ENCODE peak calls at places on chromosomes 6 and 20, in six cellular contexts. L is dorsolateral prefrontal cortex, V is H7, X is AG10803, U is heart left ventricle, I is neural progenitor cell. K is an unnamed sample.
A peak's percentile ranks its signal among the peaks of the same experiment; 100 is the strongest.

GRCh38 chr6:134918418-134918961 is 31.4 kb downstream of the ALDH8A1 start:
- DNase-seq in L (no peak), V (no peak), X (no peak), U (no peak), I (no peak), K (no peak)

GRCh38 chr6:164832410-164832809 is 477.0 kb downstream of the C6orf118 start:
- DNase-seq in L (peak; percentile 53), V (no peak), X (no peak), U (no peak), I (no peak), K (no peak)

GRCh38 chr6:132818404-132819359 is 4.3 kb downstream of the RPS12 start:
- DNase-seq in L (no peak), V (no peak), X (peak; percentile 62), U (no peak), I (no peak), K (no peak)

GRCh38 chr6:4805553-4806307 is 29.5 kb downstream of the CDYL start:
- DNase-seq in L (peak; percentile 77), V (peak; percentile 67), X (peak; percentile 34), U (no peak), I (peak; percentile 79), K (peak; percentile 24)

GRCh38 chr20:24102290-24102689 is 113.7 kb upstream of the GGTLC1 start:
- DNase-seq in L (no peak), V (peak; percentile 59), X (no peak), U (no peak), I (peak; percentile 56), K (no peak)

GRCh38 chr6:151763938-151764680 is 43.4 kb upstream of the ESR1 start:
- DNase-seq in L (peak; percentile 80), V (peak; percentile 80), X (peak; percentile 88), U (peak; percentile 93), I (peak; percentile 90), K (peak; percentile 51)

GRCh38 chr6:158047120-158047518 is 65.5 kb downstream of the SYNJ2 start:
- DNase-seq in L (peak; percentile 63), V (no peak), X (peak; percentile 89), U (peak; percentile 55), I (no peak), K (no peak)

GRCh38 chr6:15265787-15266186 is 19.9 kb downstream of the JARID2 start:
- DNase-seq in L (no peak), V (no peak), X (no peak), U (no peak), I (no peak), K (no peak)

GRCh38 chr6:68049562-68049961 is 585.5 kb upstream of the ADGRB3 start:
- DNase-seq in L (no peak), V (no peak), X (no peak), U (no peak), I (no peak), K (no peak)

GRCh38 chr6:131524695-131525336 is 48.2 kb upstream of the ARG1 start:
- DNase-seq in L (no peak), V (no peak), X (no peak), U (no peak), I (no peak), K (no peak)

GRCh38 chr20:39857188-39857587 is 831.8 kb downstream of the MAFB start:
- DNase-seq in L (no peak), V (no peak), X (no peak), U (no peak), I (no peak), K (no peak)

GRCh38 chr20:617934-618690 is 8.0 kb upstream of the TCF15 start:
- DNase-seq in L (no peak), V (no peak), X (no peak), U (no peak), I (no peak), K (no peak)

GRCh38 chr6:74568851-74569250 is 637.0 kb downstream of the COL12A1 start:
- DNase-seq in L (no peak), V (no peak), X (peak; percentile 24), U (no peak), I (no peak), K (peak; percentile 51)

GRCh38 chr6:38580030-38580429 is 59.7 kb downstream of the BTBD9 start:
- DNase-seq in L (no peak), V (no peak), X (no peak), U (no peak), I (no peak), K (no peak)

GRCh38 chr20:48295966-48296421 is 510.7 kb upstream of the SULF2 start:
- DNase-seq in L (peak; percentile 64), V (no peak), X (peak; percentile 82), U (no peak), I (peak; percentile 22), K (no peak)

GRCh38 chr6:119110601-119111548 is 32.4 kb upstream of the FAM184A start:
- DNase-seq in L (peak; percentile 28), V (peak; percentile 32), X (peak; percentile 52), U (no peak), I (peak; percentile 36), K (no peak)

GRCh38 chr20:41133709-41134361 is 3.5 kb upstream of the PLCG1 start:
- DNase-seq in L (peak; percentile 64), V (no peak), X (no peak), U (no peak), I (no peak), K (no peak)

GRCh38 chr6:33343953-33344611 is 26.5 kb upstream of the ZBTB22 start:
- DNase-seq in L (no peak), V (no peak), X (no peak), U (no peak), I (no peak), K (no peak)

GRCh38 chr6:162363757-162364156 is 363.8 kb downstream of the PRKN start:
- DNase-seq in L (no peak), V (no peak), X (no peak), U (no peak), I (peak; percentile 41), K (no peak)

GRCh38 chr6:77906070-77906469 is 253.2 kb downstream of the MEI4 start:
- DNase-seq in L (no peak), V (no peak), X (no peak), U (no peak), I (no peak), K (no peak)

GRCh38 chr6:150175611-150176151 is 32.8 kb downstream of the PPP1R14C start:
- DNase-seq in L (no peak), V (no peak), X (no peak), U (no peak), I (no peak), K (no peak)
- H3K4me3 ChIP-seq in L (no peak overlapping the region), V (no peak overlapping the region), X (no peak overlapping the region), U (no peak overlapping the region), I (no peak overlapping the region), K (no peak overlapping the region)

GRCh38 chr20:47263080-47263479 is 93.4 kb downstream of the ZMYND8 start:
- DNase-seq in L (no peak), V (no peak), X (no peak), U (no peak), I (no peak), K (no peak)

GRCh38 chr20:47263502-47264084 is 92.9 kb downstream of the ZMYND8 start:
- DNase-seq in L (no peak), V (no peak), X (peak; percentile 38), U (no peak), I (no peak), K (no peak)

GRCh38 chr20:47262365-47263013 is 94.0 kb downstream of the ZMYND8 start:
- DNase-seq in L (no peak), V (no peak), X (peak; percentile 28), U (no peak), I (no peak), K (no peak)

GRCh38 chr20:47258745-47259695 is 97.5 kb downstream of the ZMYND8 start:
- DNase-seq in L (peak; percentile 40), V (no peak), X (peak; percentile 34), U (no peak), I (no peak), K (no peak)

DNA sequence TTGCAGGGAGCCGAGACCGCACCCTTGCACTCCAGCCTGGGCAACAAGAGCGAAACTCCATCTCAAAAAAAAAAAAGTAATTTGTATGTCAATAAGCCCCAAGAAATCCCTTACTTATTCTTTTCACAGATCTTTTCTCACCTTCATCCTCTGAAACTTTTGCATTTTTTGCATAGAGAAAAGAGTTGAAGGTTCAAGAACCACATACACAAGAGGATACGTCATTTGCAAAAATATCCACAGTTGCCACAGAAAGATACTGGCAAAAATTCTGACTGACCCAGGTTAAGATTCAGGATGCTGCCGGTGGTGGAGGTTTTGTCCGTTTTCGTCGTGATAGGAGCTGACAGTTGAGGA is 94.5 kb downstream of the ZMYND8 start:
- DNase-seq in L (no peak), V (no peak), X (no peak), U (no peak), I (no peak), K (no peak)
- H3K4me3 ChIP-seq in L (no peak overlapping the region), V (no peak overlapping the region), X (no peak overlapping the region), U (no peak overlapping the region), I (no peak overlapping the region), K (no peak overlapping the region)

GRCh38 chr6:36769676-36770499 is 69.4 kb downstream of the CPNE5 start:
- DNase-seq in L (no peak), V (no peak), X (peak; percentile 75), U (peak; percentile 56), I (no peak), K (no peak)

GRCh38 chr6:36765190-36765941 is 67.7 kb downstream of the RAB44 start:
- DNase-seq in L (no peak), V (peak; percentile 53), X (no peak), U (peak; percentile 53), I (no peak), K (no peak)

GRCh38 chr6:36766649-36766945 is 69.0 kb downstream of the RAB44 start:
- DNase-seq in L (no peak), V (no peak), X (no peak), U (no peak), I (no peak), K (no peak)

GRCh38 chr6:36769161-36769675 is 70.0 kb downstream of the CPNE5 start:
- DNase-seq in L (no peak), V (no peak), X (no peak), U (peak; percentile 55), I (peak; percentile 34), K (no peak)

DNA sequence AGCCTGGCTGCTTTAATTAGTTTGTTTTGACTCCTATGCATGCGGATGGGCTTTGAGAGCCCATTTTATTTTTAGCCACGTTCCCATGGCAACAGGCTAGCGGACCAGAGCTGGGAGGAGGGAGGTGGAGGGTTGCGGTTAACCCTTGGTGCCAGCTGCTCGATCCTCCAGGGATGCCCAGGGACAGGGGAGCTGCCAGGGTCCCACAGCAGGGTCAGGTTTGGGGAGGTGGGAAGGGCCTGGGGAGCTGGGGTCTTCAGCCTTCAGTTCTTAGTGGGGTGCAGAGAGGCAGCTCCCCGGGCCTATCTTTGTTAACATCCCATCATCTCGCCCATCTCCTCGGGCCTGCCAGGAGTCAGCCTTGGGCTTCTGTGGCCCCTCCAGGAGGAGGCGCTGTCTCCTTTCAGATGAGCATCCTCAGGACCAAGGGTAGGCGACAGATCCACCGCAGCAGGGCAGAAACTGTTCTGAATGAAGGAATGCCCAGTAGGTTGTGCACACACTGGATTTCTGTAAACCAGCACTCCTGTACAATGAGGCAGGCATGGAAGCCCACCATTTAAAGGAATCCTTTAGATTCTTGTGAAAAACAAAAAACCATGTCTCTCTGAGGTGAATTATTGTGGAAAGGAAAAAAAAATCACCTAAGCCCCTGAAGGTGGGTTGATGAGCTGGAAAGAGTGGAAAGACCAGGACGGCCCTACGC is 68.5 kb downstream of the RAB44 start:
- DNase-seq in L (peak; percentile 94), V (peak; percentile 93), X (peak; percentile 79), U (peak; percentile 88), I (peak; percentile 94), K (peak; percentile 35)
- H3K4me3 ChIP-seq in L (no peak overlapping the region), V (no peak overlapping the region), X (no peak overlapping the region), U (no peak overlapping the region), I (no peak overlapping the region), K (no peak overlapping the region)

GRCh38 chr20:2899243-2899642 is 26.0 kb downstream of the PTPRA start:
- DNase-seq in L (no peak), V (no peak), X (no peak), U (no peak), I (no peak), K (no peak)

GRCh38 chr20:2902818-2903217 is 29.5 kb downstream of the PTPRA start:
- DNase-seq in L (no peak), V (no peak), X (no peak), U (no peak), I (no peak), K (no peak)

GRCh38 chr20:2900845-2901592 is 27.7 kb downstream of the PTPRA start:
- DNase-seq in L (no peak), V (no peak), X (no peak), U (no peak), I (no peak), K (no peak)
- H3K4me3 ChIP-seq in L (no peak overlapping the region), V (no peak overlapping the region), X (no peak overlapping the region), U (no peak overlapping the region), I (no peak overlapping the region), K (no peak overlapping the region)

K was measured in skeletal muscle cell.